ENCODE peak calls at places on chromosome 16, in eight cellular contexts. D is DND-41, O is fibroblast of lung, E is astrocyte, C is hepatocyte, I is GM12878, M is prostate gland, N is A673. Z is an unnamed sample.
A peak's percentile ranks its signal among the peaks of the same experiment; 100 is the strongest.

GRCh38 chr16:29789775-29790182 is 772 bp upstream of the KIF22 start:
- DNase-seq in N (no peak), I (no peak), E (no peak), M (no peak), C (no peak), O (no peak), D (no peak), Z (peak; percentile 47)

GRCh38 chr16:62225675-62226074 is 189.4 kb upstream of the CDH8 start:
- DNase-seq in C (peak; percentile 87), M (no peak), D (peak; percentile 40), N (peak; percentile 97), I (peak; percentile 24), E (peak; percentile 20), O (peak; percentile 41), Z (peak; percentile 13)

GRCh38 chr16:88784074-88784855 is 755 bp downstream of the PIEZO1 start:
- DNase-seq in M (peak; percentile 71), D (peak; percentile 68), C (peak; percentile 89), E (peak; percentile 64), I (no peak), N (peak; percentile 84), O (peak; percentile 75), Z (peak; percentile 62)

GRCh38 chr16:11742041-11742535 is 569 bp downstream of the TXNDC11 start:
- DNase-seq in C (no peak), O (peak; percentile 15), N (peak; percentile 18), E (no peak), I (no peak), M (no peak), D (peak; percentile 47), Z (peak; percentile 65)

GRCh38 chr16:86570542-86571196 is 4.0 kb downstream of the FOXC2 start:
- DNase-seq in C (no peak), E (no peak), M (no peak), D (no peak), N (no peak), I (no peak), O (peak; percentile 36), Z (peak; percentile 60)

GRCh38 chr16:84416407-84417321 is 48.3 kb downstream of the ATP2C2 start:
- DNase-seq in I (no peak), N (no peak), D (no peak), E (no peak), M (no peak), C (no peak), O (no peak), Z (no peak)

GRCh38 chr16:87438611-87438985 is 46.5 kb downstream of the MAP1LC3B start:
- DNase-seq in C (no peak), D (no peak), O (no peak), N (no peak), I (no peak), E (no peak), M (no peak), Z (no peak)

GRCh38 chr16:87552772-87553171 is 49.5 kb upstream of the JPH3 start:
- DNase-seq in M (no peak), I (no peak), O (peak; percentile 43), E (peak; percentile 25), N (no peak), D (no peak), C (peak; percentile 56), Z (no peak)

GRCh38 chr16:68704232-68704867 is 32.7 kb upstream of the CDH1 start:
- DNase-seq in E (peak; percentile 31), D (peak; percentile 67), M (peak; percentile 91), I (no peak), C (peak; percentile 88), N (peak; percentile 79), O (peak; percentile 59), Z (peak; percentile 59)

GRCh38 chr16:26642047-26642664 is 424.6 kb upstream of the C16orf82 start:
- DNase-seq in N (no peak), O (no peak), E (no peak), M (no peak), D (no peak), C (no peak), I (no peak), Z (peak; percentile 75)

GRCh38 chr16:70746708-70747424 is 54.1 kb downstream of the VAC14 start:
- DNase-seq in O (peak; percentile 92), C (peak; percentile 89), N (peak; percentile 32), I (no peak), D (peak; percentile 32), E (peak; percentile 86), M (peak; percentile 91), Z (peak; percentile 10)
- H3K27ac ChIP-seq in O (peak overlapping the region; percentile 99), C (peak overlapping the region; percentile 96), N (no peak overlapping the region), I (no peak overlapping the region), D (peak overlapping the region; percentile 18), E (peak overlapping the region; percentile 76), M (peak overlapping the region; percentile 84), Z (no peak overlapping the region)

GRCh38 chr16:56477096-56477878 is 25.9 kb downstream of the OGFOD1 start:
- DNase-seq in N (peak; percentile 91), C (peak; percentile 17), O (peak; percentile 94), D (no peak), M (no peak), I (no peak), E (peak; percentile 93), Z (no peak)
- H3K27ac ChIP-seq in N (peak overlapping the region; percentile 57), C (no peak overlapping the region), O (peak overlapping the region; percentile 61), D (no peak overlapping the region), M (no peak overlapping the region), I (no peak overlapping the region), E (peak overlapping the region; percentile 46), Z (no peak overlapping the region)

DNA sequence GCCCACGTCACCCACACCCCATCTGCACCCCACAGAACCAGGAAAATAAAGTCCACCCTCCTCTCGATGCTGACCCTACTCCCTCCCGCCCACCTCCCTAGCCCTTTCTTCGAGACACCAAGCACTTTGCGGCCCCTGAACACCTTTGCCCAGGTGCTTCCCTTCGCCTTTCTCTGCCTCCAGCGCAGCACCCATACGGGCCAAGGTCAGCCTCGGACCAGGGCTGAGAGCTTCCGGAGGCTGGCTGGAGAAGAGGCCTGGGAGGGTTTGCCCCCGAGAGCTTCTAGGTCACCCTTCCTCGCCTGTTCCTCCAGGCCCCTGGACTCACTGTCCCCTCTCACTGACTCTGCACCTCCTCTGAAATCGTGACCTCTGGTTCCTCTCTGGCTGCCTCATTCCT is 2.7 kb upstream of the NHERF2 start:
- DNase-seq in C (no peak), N (no peak), D (no peak), I (no peak), O (no peak), M (no peak), E (no peak), Z (no peak)
- H3K27ac ChIP-seq in C (peak overlapping the region; percentile 82), N (no peak overlapping the region), D (no peak overlapping the region), I (no peak overlapping the region), O (no peak overlapping the region), M (peak overlapping the region; percentile 67), E (no peak overlapping the region), Z (no peak overlapping the region)

DNA sequence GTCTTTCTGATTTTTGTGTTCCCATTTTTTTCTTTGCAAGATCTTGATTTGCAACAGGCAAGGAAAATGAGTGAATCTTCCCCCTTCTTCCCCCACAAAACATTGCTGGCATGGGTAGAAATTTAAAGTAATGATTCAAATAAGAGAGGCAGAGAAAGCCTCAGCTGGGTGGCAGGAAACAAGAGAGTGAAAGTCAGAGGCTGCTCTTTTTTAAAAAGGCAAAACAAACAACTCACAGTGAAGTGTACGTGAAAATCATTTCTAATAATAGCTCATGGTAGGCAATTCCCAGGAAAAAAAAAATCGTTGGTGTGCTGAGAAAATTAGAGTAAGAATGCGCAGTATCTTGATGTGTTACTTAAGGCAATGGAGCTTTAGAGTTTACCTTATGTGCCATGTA is 229.5 kb downstream of the FTO start:
- DNase-seq in D (no peak), O (no peak), N (no peak), E (no peak), C (no peak), I (no peak), M (no peak), Z (no peak)
- H3K27ac ChIP-seq in D (peak overlapping the region; percentile 65), O (no peak overlapping the region), N (no peak overlapping the region), E (no peak overlapping the region), C (no peak overlapping the region), I (no peak overlapping the region), M (no peak overlapping the region), Z (no peak overlapping the region)

DNA sequence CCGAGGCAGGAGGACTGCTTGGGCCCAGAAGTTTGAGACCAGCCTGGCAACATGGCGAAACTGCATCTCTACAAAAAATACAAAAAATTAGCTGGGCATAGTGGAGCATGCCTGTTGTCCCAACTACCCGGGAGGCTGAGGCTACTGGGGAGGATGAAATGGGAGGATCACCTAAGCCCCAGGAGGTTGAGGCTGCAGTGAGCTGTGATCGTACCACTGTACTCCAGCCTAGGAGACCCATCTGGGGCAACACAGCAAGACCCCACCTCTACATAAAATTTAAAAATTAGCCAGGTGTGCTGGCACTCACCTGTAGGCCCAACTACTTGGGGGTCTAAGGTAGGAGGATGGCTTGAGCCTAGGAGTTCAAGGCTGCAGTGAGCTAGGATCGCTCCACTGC is 1.8 kb downstream of the PAM16 start:
- DNase-seq in N (no peak), C (no peak), O (no peak), D (no peak), I (no peak), E (no peak), M (no peak), Z (no peak)
- H3K27ac ChIP-seq in N (no peak overlapping the region), C (no peak overlapping the region), O (no peak overlapping the region), D (no peak overlapping the region), I (no peak overlapping the region), E (no peak overlapping the region), M (no peak overlapping the region), Z (no peak overlapping the region)